ENCODE peak calls at places on chromosomes 12 and 14, in ten cellular contexts. Y, F, O, G, D, C, N, H, P and U are unnamed samples.

GRCh38 chr14:90253826-90254225 is 2.5 kb upstream of the PSMC1 start:
- DNase-seq in Y (no peak), P (no peak), G (no peak), H (no peak), D (no peak), F (no peak), O (no peak), C (no peak), N (no peak), U (no peak)

GRCh38 chr14:76500480-76500879 is 124.5 kb downstream of the ESRRB start:
- DNase-seq in P (no peak), D (no peak), F (no peak), H (no peak), C (no peak), O (no peak), N (no peak), Y (no peak), G (no peak), U (no peak)

GRCh38 chr12:111117017-111117416 is 196.6 kb upstream of the MYL2 start:
- DNase-seq in D (no peak), Y (no peak), C (no peak), O (no peak), G (no peak), P (no peak), F (no peak), N (no peak), H (no peak), U (no peak)

GRCh38 chr14:104424406-104425072 is 155.0 kb upstream of the C14orf180 start:
- DNase-seq in C (no peak), N (peak; percentile 13), O (no peak), D (no peak), G (no peak), F (peak; percentile 93), Y (no peak), H (no peak), P (no peak), U (no peak)

GRCh38 chr14:73250781-73251500 is 13.6 kb downstream of the PAPLN start:
- DNase-seq in N (no peak), D (no peak), O (no peak), P (no peak), Y (no peak), G (no peak), H (no peak), F (peak; percentile 12), C (no peak), U (no peak)

GRCh38 chr12:34361721-34362316 is 339.5 kb downstream of the ALG10 start:
- DNase-seq in Y (no peak), P (no peak), N (no peak), D (no peak), O (no peak), C (no peak), F (no peak), H (no peak), G (no peak), U (no peak)

GRCh38 chr14:52220924-52221802 is 46.3 kb upstream of the PTGDR start:
- DNase-seq in C (no peak), Y (no peak), P (no peak), O (no peak), F (no peak), D (no peak), H (no peak), G (no peak), N (no peak), U (no peak)

GRCh38 chr12:132094269-132094891 is 49.7 kb downstream of the DDX51 start:
- DNase-seq in F (no peak), G (no peak), P (no peak), C (no peak), O (no peak), Y (no peak), D (no peak), N (no peak), H (no peak), U (no peak)

GRCh38 chr14:67618617-67619063 is 1.1 kb upstream of the ARG2 start:
- DNase-seq in N (no peak), F (peak; percentile 57), O (no peak), P (no peak), D (no peak), C (peak; percentile 75), G (peak; percentile 24), Y (peak; percentile 92), H (peak; percentile 61), U (peak; percentile 87)

GRCh38 chr14:91654836-91655235 is 77.0 kb downstream of the CATSPERB start:
- DNase-seq in D (no peak), Y (no peak), P (no peak), O (no peak), H (no peak), N (no peak), G (no peak), F (no peak), C (no peak), U (no peak)

GRCh38 chr12:49260165-49260564 is 4.7 kb upstream of the TUBA1C start:
- DNase-seq in D (no peak), G (no peak), N (no peak), C (no peak), H (no peak), O (no peak), F (no peak), P (no peak), Y (peak; percentile 78), U (peak; percentile 76)

GRCh38 chr14:77654001-77654431 is 37.6 kb upstream of the SPTLC2 start:
- DNase-seq in H (no peak), O (no peak), G (no peak), P (peak; percentile 35), Y (no peak), F (no peak), C (no peak), D (no peak), N (no peak), U (no peak)